ENCODE peak calls at places on chromosomes 13 and 19, in nine cellular contexts. A is tibial artery; U is upper lobe of right lung; X is mesendoderm; G is CD8-positive, alpha-beta T cell; L is heart left ventricle; I is endodermal cell; B is IMR-90; K is psoas muscle. H is an unnamed sample. For H3K27me3 and H3K4me1, the result is how much of the 10 kb centered on the place peaks cover.

GRCh38 chr13:32381539-32381938 is 46.4 kb downstream of the N4BP2L1 start:
- DNase-seq in A (no peak), U (no peak), X (peak), G (peak), L (no peak), I (peak), B (peak), K (no peak), H (peak)

GRCh38 chr13:31756346-31756745 is 17.0 kb downstream of the RXFP2 start:
- DNase-seq in A (peak), U (no peak), X (no peak), G (no peak), L (no peak), I (no peak), B (peak), K (no peak), H (no peak)

GRCh38 chr13:79382545-79383275 is 23.3 kb downstream of the RBM26 start:
- DNase-seq in A (no peak), U (no peak), X (no peak), G (no peak), L (no peak), I (no peak), B (no peak), K (no peak), H (no peak)

GRCh38 chr19:45448887-45449299 is 18.9 kb upstream of the FOSB start:
- DNase-seq in A (no peak), U (no peak), X (no peak), G (no peak), L (no peak), I (no peak), B (peak), K (no peak), H (no peak)

GRCh38 chr19:54633401-54633800 is 3.1 kb downstream of the LILRB1 start:
- DNase-seq in A (no peak), U (no peak), X (no peak), G (no peak), L (no peak), I (no peak), B (no peak), K (no peak), H (no peak)

GRCh38 chr19:43739836-43740235 is 14.9 kb downstream of the SMG9 start:
- DNase-seq in A (no peak), U (no peak), X (no peak), G (no peak), L (no peak), I (no peak), B (no peak), K (no peak), H (no peak)

GRCh38 chr19:19774354-19775033 is 41.6 kb upstream of the ZNF14 start:
- DNase-seq in A (no peak), U (no peak), X (no peak), G (no peak), L (no peak), I (no peak), B (no peak), K (no peak), H (no peak)

GRCh38 chr13:24679686-24680085 is 522 bp upstream of the ATP12A start:
- DNase-seq in A (no peak), U (no peak), X (peak), G (no peak), L (no peak), I (no peak), B (no peak), K (no peak), H (no peak)

GRCh38 chr19:50414850-50415660 is 3.7 kb upstream of the SPIB start:
- DNase-seq in A (peak), U (peak), X (peak), G (peak), L (peak), I (peak), B (peak), K (peak), H (peak)

GRCh38 chr19:49553451-49554271 is 25.9 kb downstream of the RCN3 start:
- DNase-seq in A (no peak), U (no peak), X (no peak), G (peak), L (no peak), I (no peak), B (peak), K (no peak), H (no peak)

GRCh38 chr13:32432856-32433255 is 4.9 kb upstream of the N4BP2L1 start:
- DNase-seq in A (no peak), U (no peak), X (no peak), G (no peak), L (no peak), I (no peak), B (no peak), K (no peak), H (no peak)

GRCh38 chr13:63497601-63498000 is 2082.0 kb upstream of the PCDH20 start:
- DNase-seq in A (no peak), U (no peak), X (no peak), G (no peak), L (no peak), I (no peak), B (peak), K (no peak), H (no peak)

GRCh38 chr19:45981350-45981749 is 7.7 kb upstream of the NOVA2 start:
- DNase-seq in A (no peak), U (no peak), X (no peak), G (no peak), L (peak), I (peak), B (no peak), K (no peak), H (no peak)

DNA sequence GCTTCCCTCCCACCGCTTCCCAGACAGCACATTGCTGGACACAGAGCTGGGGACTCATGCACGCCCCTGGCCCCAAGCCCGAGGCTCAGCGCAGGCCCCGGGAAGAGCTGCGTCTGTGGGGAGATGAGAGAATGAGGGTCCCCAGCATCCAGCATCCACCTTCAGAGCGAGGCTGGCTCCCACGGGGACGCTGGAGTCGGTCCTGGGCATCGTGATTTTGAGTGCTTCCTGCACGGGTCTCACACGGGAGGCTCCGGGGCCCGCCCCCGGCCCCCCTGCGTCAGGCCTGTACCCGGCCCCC is 4.7 kb downstream of the NCLN start:
- DNase-seq in A (no peak), U (no peak), X (no peak), G (no peak), L (no peak), I (no peak), B (no peak), K (no peak), H (no peak)
- H3K27me3 ChIP-seq in A (under half), U (under half), X (under half), G (under half), L (under half), I (under half), B (under half), K (under half), H (under half)

GRCh38 chr19:33497151-33497777 is 24.3 kb downstream of the PEPD start:
- DNase-seq in A (no peak), U (no peak), X (no peak), G (no peak), L (no peak), I (no peak), B (no peak), K (no peak), H (no peak)
- H3K4me1 ChIP-seq in A (under half), U (under half), X (under half), G (under half), L (under half), I (under half), B (under half), K (under half), H (under half)

GRCh38 chr13:108558489-108558888 is 70.9 kb upstream of the MYO16 start:
- DNase-seq in A (no peak), U (no peak), X (no peak), G (no peak), L (no peak), I (no peak), B (no peak), K (no peak), H (no peak)
- H3K27me3 ChIP-seq in A (under half), U (under half), X (under half), G (under half), L (under half), I (under half), B (under half), K (under half), H (under half)

GRCh38 chr19:5624154-5624663 is 1.3 kb downstream of the SAFB start:
- DNase-seq in A (peak), U (peak), X (peak), G (peak), L (no peak), I (peak), B (peak), K (peak), H (no peak)
- H3K4me1 ChIP-seq in A (under half), U (half or more), X (under half), G (half or more), L (half or more), I (under half), B (under half), K (half or more), H (under half)

GRCh38 chr13:35143123-35143522 is 201.1 kb downstream of the NBEA start:
- DNase-seq in A (no peak), U (no peak), X (no peak), G (no peak), L (no peak), I (no peak), B (no peak), K (no peak), H (no peak)

GRCh38 chr13:35140321-35140720 is 198.3 kb downstream of the NBEA start:
- DNase-seq in A (no peak), U (no peak), X (no peak), G (no peak), L (no peak), I (no peak), B (peak), K (no peak), H (no peak)

GRCh38 chr13:35136585-35136984 is 194.5 kb downstream of the NBEA start:
- DNase-seq in A (no peak), U (no peak), X (no peak), G (no peak), L (no peak), I (no peak), B (no peak), K (no peak), H (no peak)

GRCh38 chr13:35140831-35141230 is 198.8 kb downstream of the NBEA start:
- DNase-seq in A (no peak), U (no peak), X (no peak), G (no peak), L (no peak), I (no peak), B (no peak), K (no peak), H (no peak)

GRCh38 chr13:35139591-35139990 is 197.5 kb downstream of the NBEA start:
- DNase-seq in A (no peak), U (no peak), X (no peak), G (no peak), L (no peak), I (no peak), B (peak), K (no peak), H (no peak)
- H3K27me3 ChIP-seq in A (under half), U (under half), X (under half), G (under half), L (under half), I (under half), B (under half), K (under half), H (under half)

GRCh38 chr13:80509264-80509663 is 168.3 kb upstream of the SPRY2 start:
- DNase-seq in A (no peak), U (no peak), X (no peak), G (no peak), L (no peak), I (no peak), B (no peak), K (no peak), H (no peak)
- H3K4me1 ChIP-seq in A (under half), U (under half), X (under half), G (under half), L (under half), I (under half), B (under half), K (under half), H (under half)

GRCh38 chr13:110297771-110298170 is 9.2 kb downstream of the COL4A1 start:
- DNase-seq in A (no peak), U (no peak), X (no peak), G (no peak), L (no peak), I (no peak), B (no peak), K (no peak), H (no peak)
- H3K27me3 ChIP-seq in A (under half), U (under half), X (under half), G (under half), L (under half), I (under half), B (under half), K (under half), H (under half)

GRCh38 chr19:35549174-35549788 is 3.9 kb downstream of the TMEM147 start:
- DNase-seq in A (no peak), U (no peak), X (peak), G (peak), L (no peak), I (peak), B (peak), K (no peak), H (no peak)
- H3K4me1 ChIP-seq in A (under half), U (under half), X (under half), G (under half), L (under half), I (under half), B (under half), K (under half), H (under half)

GRCh38 chr19:32809754-32810153 is 59.8 kb downstream of the SLC7A9 start:
- DNase-seq in A (no peak), U (no peak), X (no peak), G (no peak), L (no peak), I (no peak), B (no peak), K (no peak), H (no peak)
- H3K27me3 ChIP-seq in A (under half), U (under half), X (under half), G (under half), L (under half), I (under half), B (under half), K (under half), H (under half)